ENCODE peak calls at places on chromosomes 11 and 22, in seven cellular contexts. One of them, this sample, is unnamed.

GRCh38 chr11:75689861-75690641 is 21.2 kb upstream of the MAP6 start:
- DNase-seq in psoas muscle: no peak
- DNase-seq in colonic mucosa: no peak
- DNase-seq in SJSA1: no peak
- DNase-seq in CD4-positive, alpha-beta memory T cell: no peak
- DNase-seq in neural progenitor cell: no peak
- DNase-seq in fibroblast of lung: peak; percentile 2
- DNase-seq in this sample: no peak

GRCh38 chr11:69173925-69174591 is 18.3 kb downstream of the SMIM38 start:
- DNase-seq in SJSA1: no peak
- DNase-seq in colonic mucosa: no peak
- DNase-seq in neural progenitor cell: no peak
- DNase-seq in CD4-positive, alpha-beta memory T cell: no peak
- DNase-seq in psoas muscle: no peak
- DNase-seq in fibroblast of lung: peak; percentile 60
- DNase-seq in this sample: no peak

GRCh38 chr22:20909543-20910303 is 7.5 kb upstream of the CRKL start:
- DNase-seq in psoas muscle: no peak
- DNase-seq in fibroblast of lung: no peak
- DNase-seq in SJSA1: no peak
- DNase-seq in colonic mucosa: no peak
- DNase-seq in CD4-positive, alpha-beta memory T cell: no peak
- DNase-seq in neural progenitor cell: no peak
- DNase-seq in this sample: no peak

GRCh38 chr22:29073618-29074275 is 912 bp downstream of the KREMEN1 start:
- DNase-seq in neural progenitor cell: peak; percentile 83
- DNase-seq in SJSA1: no peak
- DNase-seq in psoas muscle: peak; percentile 43
- DNase-seq in colonic mucosa: peak; percentile 65
- DNase-seq in fibroblast of lung: peak; percentile 9
- DNase-seq in CD4-positive, alpha-beta memory T cell: no peak
- DNase-seq in this sample: no peak

GRCh38 chr11:118939948-118940598 is 14.3 kb upstream of the BCL9L start:
- DNase-seq in colonic mucosa: no peak
- DNase-seq in SJSA1: no peak
- DNase-seq in neural progenitor cell: peak; percentile 16
- DNase-seq in fibroblast of lung: peak; percentile 23
- DNase-seq in CD4-positive, alpha-beta memory T cell: peak; percentile 71
- DNase-seq in psoas muscle: no peak
- DNase-seq in this sample: peak; percentile 35

GRCh38 chr22:19807161-19807913 is 46.8 kb downstream of the TBX1 start:
- DNase-seq in CD4-positive, alpha-beta memory T cell: no peak
- DNase-seq in colonic mucosa: no peak
- DNase-seq in SJSA1: no peak
- DNase-seq in neural progenitor cell: no peak
- DNase-seq in psoas muscle: no peak
- DNase-seq in fibroblast of lung: no peak
- DNase-seq in this sample: peak; percentile 6

GRCh38 chr11:112871909-112872511 is 89.2 kb upstream of the NCAM1 start:
- DNase-seq in CD4-positive, alpha-beta memory T cell: no peak
- DNase-seq in psoas muscle: no peak
- DNase-seq in SJSA1: no peak
- DNase-seq in colonic mucosa: no peak
- DNase-seq in neural progenitor cell: no peak
- DNase-seq in fibroblast of lung: no peak
- DNase-seq in this sample: no peak

GRCh38 chr11:112213753-112214152 is 12.5 kb upstream of the PTS start:
- DNase-seq in CD4-positive, alpha-beta memory T cell: no peak
- DNase-seq in psoas muscle: no peak
- DNase-seq in SJSA1: no peak
- DNase-seq in neural progenitor cell: no peak
- DNase-seq in fibroblast of lung: peak; percentile 47
- DNase-seq in colonic mucosa: no peak
- DNase-seq in this sample: no peak

GRCh38 chr22:40363059-40363458 is 7.3 kb upstream of the SGSM3 start:
- DNase-seq in SJSA1: no peak
- DNase-seq in fibroblast of lung: peak; percentile 61
- DNase-seq in psoas muscle: no peak
- DNase-seq in neural progenitor cell: no peak
- DNase-seq in CD4-positive, alpha-beta memory T cell: no peak
- DNase-seq in colonic mucosa: no peak
- DNase-seq in this sample: no peak

GRCh38 chr22:19995611-19996339 is 20.8 kb downstream of the ARVCF start:
- DNase-seq in psoas muscle: peak; percentile 46
- DNase-seq in fibroblast of lung: peak; percentile 72
- DNase-seq in CD4-positive, alpha-beta memory T cell: no peak
- DNase-seq in neural progenitor cell: no peak
- DNase-seq in SJSA1: no peak
- DNase-seq in colonic mucosa: no peak
- DNase-seq in this sample: no peak

GRCh38 chr11:41394562-41395160 is 64.8 kb downstream of the LRRC4C start:
- DNase-seq in fibroblast of lung: no peak
- DNase-seq in SJSA1: no peak
- DNase-seq in colonic mucosa: no peak
- DNase-seq in psoas muscle: no peak
- DNase-seq in neural progenitor cell: no peak
- DNase-seq in CD4-positive, alpha-beta memory T cell: no peak
- DNase-seq in this sample: no peak

GRCh38 chr11:130088909-130089668 is 19.4 kb downstream of the APLP2 start:
- DNase-seq in SJSA1: no peak
- DNase-seq in neural progenitor cell: peak; percentile 74
- DNase-seq in fibroblast of lung: no peak
- DNase-seq in CD4-positive, alpha-beta memory T cell: no peak
- DNase-seq in psoas muscle: no peak
- DNase-seq in colonic mucosa: no peak
- DNase-seq in this sample: no peak

GRCh38 chr22:43293259-43293658 is 49.9 kb downstream of the SCUBE1 start:
- DNase-seq in neural progenitor cell: no peak
- DNase-seq in fibroblast of lung: no peak
- DNase-seq in CD4-positive, alpha-beta memory T cell: no peak
- DNase-seq in colonic mucosa: peak; percentile 37
- DNase-seq in SJSA1: no peak
- DNase-seq in psoas muscle: no peak
- DNase-seq in this sample: no peak

GRCh38 chr11:74686792-74687191 is 44.4 kb downstream of the CHRDL2 start:
- DNase-seq in psoas muscle: no peak
- DNase-seq in SJSA1: no peak
- DNase-seq in colonic mucosa: no peak
- DNase-seq in neural progenitor cell: no peak
- DNase-seq in fibroblast of lung: peak; percentile 72
- DNase-seq in CD4-positive, alpha-beta memory T cell: no peak
- DNase-seq in this sample: no peak

GRCh38 chr22:45552017-45552411 is 49.3 kb downstream of the FBLN1 start:
- DNase-seq in CD4-positive, alpha-beta memory T cell: no peak
- DNase-seq in neural progenitor cell: no peak
- DNase-seq in psoas muscle: no peak
- DNase-seq in colonic mucosa: no peak
- DNase-seq in SJSA1: peak; percentile 42
- DNase-seq in fibroblast of lung: no peak
- DNase-seq in this sample: no peak

GRCh38 chr11:61763930-61764605 is 11.6 kb downstream of the MYRF start:
- DNase-seq in psoas muscle: no peak
- DNase-seq in CD4-positive, alpha-beta memory T cell: no peak
- DNase-seq in neural progenitor cell: no peak
- DNase-seq in colonic mucosa: no peak
- DNase-seq in fibroblast of lung: no peak
- DNase-seq in SJSA1: no peak
- DNase-seq in this sample: no peak

GRCh38 chr11:47560431-47560830 is 5.0 kb upstream of the PTPMT1 start:
- DNase-seq in fibroblast of lung: no peak
- DNase-seq in psoas muscle: no peak
- DNase-seq in neural progenitor cell: no peak
- DNase-seq in colonic mucosa: no peak
- DNase-seq in CD4-positive, alpha-beta memory T cell: no peak
- DNase-seq in SJSA1: no peak
- DNase-seq in this sample: no peak

GRCh38 chr11:94737171-94737611 is 31.0 kb upstream of the AMOTL1 start:
- DNase-seq in SJSA1: no peak
- DNase-seq in fibroblast of lung: peak; percentile 72
- DNase-seq in CD4-positive, alpha-beta memory T cell: no peak
- DNase-seq in neural progenitor cell: no peak
- DNase-seq in colonic mucosa: no peak
- DNase-seq in psoas muscle: no peak
- DNase-seq in this sample: no peak

GRCh38 chr22:47434336-47435203 is 672.1 kb downstream of the TBC1D22A start:
- DNase-seq in neural progenitor cell: no peak
- DNase-seq in colonic mucosa: no peak
- DNase-seq in SJSA1: no peak
- DNase-seq in psoas muscle: no peak
- DNase-seq in CD4-positive, alpha-beta memory T cell: no peak
- DNase-seq in fibroblast of lung: no peak
- DNase-seq in this sample: no peak
- H3K9me3 ChIP-seq in neural progenitor cell: peaks cover 8% of the 10 kb centered on the region
- H3K9me3 ChIP-seq in colonic mucosa: no peaks in the 10 kb centered on the region
- H3K9me3 ChIP-seq in SJSA1: no peaks in the 10 kb centered on the region
- H3K9me3 ChIP-seq in psoas muscle: no peaks in the 10 kb centered on the region
- H3K9me3 ChIP-seq in CD4-positive, alpha-beta memory T cell: no peaks in the 10 kb centered on the region
- H3K9me3 ChIP-seq in fibroblast of lung: no peaks in the 10 kb centered on the region
- H3K9me3 ChIP-seq in this sample: no peaks in the 10 kb centered on the region

GRCh38 chr22:49514211-49514610 is 313.5 kb downstream of the BRD1 start:
- DNase-seq in neural progenitor cell: no peak
- DNase-seq in CD4-positive, alpha-beta memory T cell: no peak
- DNase-seq in psoas muscle: no peak
- DNase-seq in fibroblast of lung: no peak
- DNase-seq in SJSA1: no peak
- DNase-seq in colonic mucosa: no peak
- DNase-seq in this sample: no peak

GRCh38 chr22:49510718-49511117 is 317.0 kb downstream of the BRD1 start:
- DNase-seq in psoas muscle: no peak
- DNase-seq in colonic mucosa: no peak
- DNase-seq in SJSA1: no peak
- DNase-seq in fibroblast of lung: no peak
- DNase-seq in CD4-positive, alpha-beta memory T cell: no peak
- DNase-seq in neural progenitor cell: no peak
- DNase-seq in this sample: no peak

GRCh38 chr22:49514656-49515055 is 313.0 kb downstream of the BRD1 start:
- DNase-seq in CD4-positive, alpha-beta memory T cell: no peak
- DNase-seq in psoas muscle: no peak
- DNase-seq in SJSA1: no peak
- DNase-seq in fibroblast of lung: no peak
- DNase-seq in neural progenitor cell: peak; percentile 80
- DNase-seq in colonic mucosa: no peak
- DNase-seq in this sample: no peak

GRCh38 chr22:49513358-49513851 is 314.3 kb downstream of the BRD1 start:
- DNase-seq in psoas muscle: no peak
- DNase-seq in SJSA1: no peak
- DNase-seq in neural progenitor cell: no peak
- DNase-seq in CD4-positive, alpha-beta memory T cell: no peak
- DNase-seq in colonic mucosa: no peak
- DNase-seq in fibroblast of lung: no peak
- DNase-seq in this sample: no peak

GRCh38 chr22:49512471-49512870 is 315.2 kb downstream of the BRD1 start:
- DNase-seq in CD4-positive, alpha-beta memory T cell: no peak
- DNase-seq in neural progenitor cell: no peak
- DNase-seq in psoas muscle: no peak
- DNase-seq in colonic mucosa: no peak
- DNase-seq in fibroblast of lung: no peak
- DNase-seq in SJSA1: no peak
- DNase-seq in this sample: no peak
- H3K9me3 ChIP-seq in CD4-positive, alpha-beta memory T cell: no peaks in the 10 kb centered on the region
- H3K9me3 ChIP-seq in neural progenitor cell: no peaks in the 10 kb centered on the region
- H3K9me3 ChIP-seq in psoas muscle: peaks cover 10% of the 10 kb centered on the region
- H3K9me3 ChIP-seq in colonic mucosa: no peaks in the 10 kb centered on the region
- H3K9me3 ChIP-seq in fibroblast of lung: no peaks in the 10 kb centered on the region
- H3K9me3 ChIP-seq in SJSA1: peaks cover 8% of the 10 kb centered on the region
- H3K9me3 ChIP-seq in this sample: no peaks in the 10 kb centered on the region

DNA sequence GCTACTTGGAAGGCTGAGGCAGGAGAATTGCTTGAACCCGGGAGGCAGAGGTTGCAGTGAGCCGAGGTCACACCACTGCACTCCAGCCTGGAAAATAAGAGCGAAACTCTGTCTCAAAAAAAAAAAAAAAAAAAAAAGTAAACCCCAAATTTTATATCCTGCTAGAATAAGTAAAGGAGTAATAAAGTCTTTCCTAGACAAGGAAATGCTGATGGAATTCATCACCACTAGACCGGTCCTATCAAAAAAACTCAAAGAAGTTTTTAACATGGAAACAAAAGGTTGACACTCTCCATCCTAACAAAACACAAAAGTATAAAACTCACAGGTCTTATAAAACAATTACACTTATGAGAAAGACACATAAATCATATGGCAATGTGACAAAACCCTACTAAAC is 213.9 kb downstream of the SBF2 start:
- DNase-seq in CD4-positive, alpha-beta memory T cell: no peak
- DNase-seq in colonic mucosa: no peak
- DNase-seq in psoas muscle: no peak
- DNase-seq in SJSA1: no peak
- DNase-seq in neural progenitor cell: no peak
- DNase-seq in fibroblast of lung: no peak
- DNase-seq in this sample: no peak
- H3K9me3 ChIP-seq in CD4-positive, alpha-beta memory T cell: no peaks in the 10 kb centered on the region
- H3K9me3 ChIP-seq in colonic mucosa: no peaks in the 10 kb centered on the region
- H3K9me3 ChIP-seq in psoas muscle: peaks cover 35% of the 10 kb centered on the region
- H3K9me3 ChIP-seq in SJSA1: peaks cover 3% of the 10 kb centered on the region
- H3K9me3 ChIP-seq in neural progenitor cell: peaks cover 19% of the 10 kb centered on the region
- H3K9me3 ChIP-seq in fibroblast of lung: no peaks in the 10 kb centered on the region
- H3K9me3 ChIP-seq in this sample: peaks cover 2% of the 10 kb centered on the region

DNA sequence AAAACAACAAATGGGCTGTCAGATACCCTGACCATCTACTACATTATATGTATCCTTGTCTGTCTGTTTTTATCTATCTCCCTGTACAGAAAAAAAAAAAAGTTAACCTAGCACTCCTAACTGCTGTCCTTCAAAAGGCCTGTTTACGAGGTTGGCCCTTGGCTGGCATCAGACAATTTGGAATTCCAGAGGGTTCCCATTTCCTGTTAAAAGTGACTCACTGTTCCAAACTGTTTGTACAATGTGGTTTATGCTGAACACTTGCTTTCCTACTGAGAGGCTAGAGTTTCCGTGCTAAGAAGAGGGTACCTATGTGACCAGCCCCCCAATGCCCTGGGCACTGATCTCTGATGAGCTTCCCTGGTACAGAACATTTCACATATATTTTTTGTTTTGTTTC is 65.9 kb upstream of the HMGXB4 start:
- DNase-seq in fibroblast of lung: peak; percentile 47
- DNase-seq in colonic mucosa: no peak
- DNase-seq in CD4-positive, alpha-beta memory T cell: no peak
- DNase-seq in neural progenitor cell: no peak
- DNase-seq in SJSA1: peak; percentile 44
- DNase-seq in psoas muscle: no peak
- DNase-seq in this sample: no peak
- H3K9me3 ChIP-seq in fibroblast of lung: no peaks in the 10 kb centered on the region
- H3K9me3 ChIP-seq in colonic mucosa: no peaks in the 10 kb centered on the region
- H3K9me3 ChIP-seq in CD4-positive, alpha-beta memory T cell: no peaks in the 10 kb centered on the region
- H3K9me3 ChIP-seq in neural progenitor cell: peaks cover 3% of the 10 kb centered on the region
- H3K9me3 ChIP-seq in SJSA1: peaks cover 5% of the 10 kb centered on the region
- H3K9me3 ChIP-seq in psoas muscle: peaks cover 27% of the 10 kb centered on the region
- H3K9me3 ChIP-seq in this sample: no peaks in the 10 kb centered on the region

DNA sequence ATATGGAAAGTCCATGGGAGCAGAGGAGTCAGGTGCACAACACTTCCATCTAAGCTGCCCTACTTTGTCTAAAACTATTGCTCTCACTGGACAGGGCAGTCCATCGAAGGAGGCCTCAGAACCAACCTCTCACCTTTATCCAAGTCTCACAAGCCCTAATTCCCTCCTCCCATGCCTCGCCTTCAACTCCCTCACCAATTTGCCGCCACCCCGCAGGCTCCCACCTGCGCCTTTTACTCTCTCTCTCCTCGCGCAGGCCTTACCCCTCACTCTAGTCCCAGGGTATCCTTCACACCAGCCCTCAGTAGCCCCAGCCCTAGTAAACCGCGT is 487 bp downstream of the FHIP1B start:
- DNase-seq in neural progenitor cell: peak; percentile 39
- DNase-seq in CD4-positive, alpha-beta memory T cell: no peak
- DNase-seq in SJSA1: no peak
- DNase-seq in colonic mucosa: no peak
- DNase-seq in fibroblast of lung: peak; percentile 7
- DNase-seq in psoas muscle: no peak
- DNase-seq in this sample: no peak
- H3K9me3 ChIP-seq in neural progenitor cell: no peaks in the 10 kb centered on the region
- H3K9me3 ChIP-seq in CD4-positive, alpha-beta memory T cell: no peaks in the 10 kb centered on the region
- H3K9me3 ChIP-seq in SJSA1: no peaks in the 10 kb centered on the region
- H3K9me3 ChIP-seq in colonic mucosa: no peaks in the 10 kb centered on the region
- H3K9me3 ChIP-seq in fibroblast of lung: no peaks in the 10 kb centered on the region
- H3K9me3 ChIP-seq in psoas muscle: no peaks in the 10 kb centered on the region
- H3K9me3 ChIP-seq in this sample: no peaks in the 10 kb centered on the region